ENCODE peak calls at places on chromosomes 4 and X, in seven cellular contexts. M, O, Z, X, U, G and P are unnamed samples.

GRCh38 chr4:112377701-112378620 is 80.8 kb downstream of the ALPK1 start:
- DNase-seq in M (no peak), O (no peak), Z (no peak), X (no peak), U (no peak), G (no peak), P (no peak)

GRCh38 chrX:56026816-56027215 is 205.3 kb upstream of the KLF8 start:
- DNase-seq in M (no peak), O (no peak), Z (no peak), X (no peak), U (no peak), G (no peak), P (no peak)

GRCh38 chr4:38160487-38161207 is 200.4 kb downstream of the PTTG2 start:
- DNase-seq in M (peak), O (peak), Z (peak), X (peak), U (peak), G (peak), P (peak)

GRCh38 chr4:103934178-103934789 is 214.5 kb upstream of the TACR3 start:
- DNase-seq in M (no peak), O (peak), Z (no peak), X (peak), U (peak), G (peak), P (peak)

GRCh38 chr4:166498541-166498940 is 625.5 kb downstream of the TLL1 start:
- DNase-seq in M (no peak), O (no peak), Z (no peak), X (no peak), U (peak), G (peak), P (no peak)

GRCh38 chr4:100935090-100935489 is 412.2 kb downstream of the PPP3CA start:
- DNase-seq in M (no peak), O (no peak), Z (no peak), X (peak), U (no peak), G (peak), P (no peak)

GRCh38 chr4:75180790-75181776 is 248.2 kb downstream of the PARM1 start:
- DNase-seq in M (no peak), O (no peak), Z (no peak), X (no peak), U (no peak), G (peak), P (peak)

GRCh38 chrX:103376979-103377324 is 614 bp downstream of the BEX3 start:
- DNase-seq in M (no peak), O (no peak), Z (no peak), X (no peak), U (peak), G (no peak), P (no peak)

GRCh38 chr4:123599920-123600394 is 203.4 kb downstream of the SPRY1 start:
- DNase-seq in M (peak), O (no peak), Z (peak), X (peak), U (peak), G (peak), P (peak)

GRCh38 chrX:2635366-2635765 is 55.7 kb upstream of the CD99 start:
- DNase-seq in M (no peak), O (no peak), Z (no peak), X (no peak), U (no peak), G (no peak), P (no peak)

GRCh38 chr4:156970501-156971167 is 965 bp downstream of the PDGFC start:
- DNase-seq in M (peak), O (no peak), Z (no peak), X (peak), U (no peak), G (peak), P (no peak)

GRCh38 chrX:40109288-40110008 is 11.7 kb upstream of the BCOR start:
- DNase-seq in M (peak), O (no peak), Z (no peak), X (no peak), U (no peak), G (peak), P (no peak)

GRCh38 chrX:151996329-151996728 is 21.9 kb upstream of the GABRE start:
- DNase-seq in M (no peak), O (no peak), Z (no peak), X (no peak), U (no peak), G (no peak), P (no peak)

GRCh38 chr4:152281211-152281610 is 254.7 kb downstream of the FBXW7 start:
- DNase-seq in M (no peak), O (no peak), Z (no peak), X (no peak), U (peak), G (no peak), P (no peak)

GRCh38 chr4:113162089-113162488 is 112.6 kb downstream of the ANK2 start:
- DNase-seq in M (no peak), O (no peak), Z (no peak), X (peak), U (no peak), G (peak), P (no peak)

GRCh38 chr4:181523973-181524372 is 719.2 kb upstream of the TENM3 start:
- DNase-seq in M (no peak), O (no peak), Z (no peak), X (no peak), U (peak), G (no peak), P (no peak)

GRCh38 chrX:136689441-136689840 is 41.5 kb downstream of the CD40LG start:
- DNase-seq in M (no peak), O (no peak), Z (no peak), X (peak), U (peak), G (no peak), P (no peak)

GRCh38 chrX:40325161-40325560 is 227.4 kb upstream of the BCOR start:
- DNase-seq in M (no peak), O (no peak), Z (no peak), X (no peak), U (no peak), G (no peak), P (no peak)

GRCh38 chrX:17007134-17007768 is 60.8 kb downstream of the REPS2 start:
- DNase-seq in M (no peak), O (no peak), Z (no peak), X (no peak), U (no peak), G (no peak), P (no peak)
- TF ChIP-seq CTCF in M (no peak), O (peak), Z (no peak), X (no peak), U (peak), G (no peak), P (peak)

GRCh38 chr4:82586055-82586454 is 24.3 kb upstream of the TMEM150C start:
- DNase-seq in M (no peak), O (no peak), Z (no peak), X (no peak), U (no peak), G (no peak), P (no peak)
- H3K4me3 ChIP-seq in M (no peak), O (no peak), Z (no peak), X (no peak), U (no peak), G (no peak), P (no peak)

GRCh38 chr4:3747582-3747906 is 18.6 kb upstream of the ADRA2C start:
- DNase-seq in M (no peak), O (no peak), Z (no peak), X (no peak), U (no peak), G (peak), P (no peak)
- TF ChIP-seq CTCF in M (no peak), O (peak), Z (peak), X (peak), U (peak), G (peak), P (peak)

GRCh38 chr4:26361287-26361686 is 40.5 kb downstream of the RBPJ start:
- DNase-seq in M (no peak), O (no peak), Z (no peak), X (no peak), U (no peak), G (no peak), P (no peak)
- H3K4me3 ChIP-seq in M (no peak), O (no peak), Z (no peak), X (no peak), U (no peak), G (no peak), P (no peak)

GRCh38 chr4:790466-790820 is 35.5 kb downstream of the CPLX1 start:
- DNase-seq in M (no peak), O (no peak), Z (no peak), X (no peak), U (no peak), G (no peak), P (no peak)
- TF ChIP-seq CTCF in M (no peak), O (no peak), Z (no peak), X (no peak), U (no peak), G (no peak), P (no peak)

GRCh38 chr4:13299343-13299742 is 184.8 kb downstream of the RAB28 start:
- DNase-seq in M (no peak), O (no peak), Z (no peak), X (no peak), U (no peak), G (no peak), P (no peak)

GRCh38 chr4:13302876-13303275 is 181.3 kb downstream of the RAB28 start:
- DNase-seq in M (no peak), O (no peak), Z (no peak), X (no peak), U (no peak), G (no peak), P (no peak)

GRCh38 chr4:13294961-13295605 is 189.1 kb downstream of the RAB28 start:
- DNase-seq in M (no peak), O (no peak), Z (no peak), X (peak), U (peak), G (no peak), P (no peak)

GRCh38 chr4:13298655-13299054 is 185.5 kb downstream of the RAB28 start:
- DNase-seq in M (no peak), O (no peak), Z (no peak), X (no peak), U (no peak), G (no peak), P (no peak)
- H3K4me3 ChIP-seq in M (no peak), O (no peak), Z (no peak), X (no peak), U (no peak), G (no peak), P (no peak)

GRCh38 chrX:120361906-120362305 is at the start of gene ATP1B4:
- DNase-seq in M (no peak), O (no peak), Z (no peak), X (no peak), U (no peak), G (no peak), P (no peak)

GRCh38 chrX:120367390-120368100 is 5.7 kb downstream of the ATP1B4 start:
- DNase-seq in M (no peak), O (no peak), Z (no peak), X (no peak), U (no peak), G (no peak), P (no peak)

GRCh38 chrX:120366794-120367193 is 4.9 kb downstream of the ATP1B4 start:
- DNase-seq in M (no peak), O (no peak), Z (no peak), X (no peak), U (no peak), G (no peak), P (no peak)

GRCh38 chrX:120365968-120366367 is 4.1 kb downstream of the ATP1B4 start:
- DNase-seq in M (no peak), O (no peak), Z (no peak), X (no peak), U (no peak), G (no peak), P (no peak)

GRCh38 chrX:120365320-120365719 is 3.4 kb downstream of the ATP1B4 start:
- DNase-seq in M (no peak), O (no peak), Z (no peak), X (no peak), U (no peak), G (peak), P (no peak)
- TF ChIP-seq CTCF in M (peak), O (peak), Z (no peak), X (peak), U (no peak), G (peak), P (peak)